ENCODE peak calls at places on chromosomes 1 and 21, in ten cellular contexts. L, S, F, R, M, C, P, W, K and I are unnamed samples.

GRCh38 chr1:28313710-28314510 is 14.9 kb upstream of the MED18 start:
- DNase-seq in L (no peak), C (peak; percentile 52), P (peak; percentile 82), S (no peak), M (no peak), K (no peak), R (no peak), W (peak; percentile 86), F (peak; percentile 46), I (no peak)

GRCh38 chr1:184028854-184029623 is 8.5 kb downstream of the COLGALT2 start:
- DNase-seq in L (no peak), R (no peak), F (no peak), P (no peak), W (peak; percentile 40), S (no peak), C (no peak), K (no peak), M (no peak), I (no peak)

GRCh38 chr1:187067160-187067559 is 238.4 kb downstream of the PLA2G4A start:
- DNase-seq in K (no peak), F (no peak), W (no peak), S (no peak), M (no peak), L (no peak), C (no peak), R (no peak), P (no peak), I (no peak)

GRCh38 chr1:201628490-201628889 is 89.6 kb downstream of the NAV1 start:
- DNase-seq in R (no peak), S (no peak), K (peak; percentile 54), C (no peak), M (peak; percentile 72), F (peak; percentile 39), P (no peak), W (no peak), L (no peak), I (no peak)

GRCh38 chr21:16908087-16908486 is 604.8 kb upstream of the CXADR start:
- DNase-seq in L (no peak), M (no peak), K (no peak), R (no peak), F (no peak), S (no peak), C (no peak), W (no peak), P (no peak), I (no peak)

GRCh38 chr1:219898375-219898774 is 30.0 kb downstream of the SLC30A10 start:
- DNase-seq in L (no peak), W (no peak), R (no peak), F (no peak), K (no peak), M (no peak), C (no peak), P (no peak), S (no peak), I (no peak)

GRCh38 chr1:234986750-234987414 is 141.8 kb downstream of the TOMM20 start:
- DNase-seq in S (no peak), R (no peak), L (no peak), K (no peak), P (no peak), W (no peak), C (peak; percentile 73), F (no peak), M (peak; percentile 52), I (no peak)

GRCh38 chr1:30704271-30704670 is 19.1 kb downstream of the MATN1 start:
- DNase-seq in F (peak; percentile 33), P (no peak), M (no peak), R (no peak), L (no peak), W (no peak), C (no peak), K (no peak), S (no peak), I (no peak)

GRCh38 chr1:182684128-182684828 is at the start of gene RGS8:
- DNase-seq in P (no peak), C (peak; percentile 65), W (no peak), R (no peak), F (no peak), K (no peak), L (no peak), S (no peak), M (peak; percentile 54), I (no peak)

GRCh38 chr1:211811848-211812247 is 18.7 kb downstream of the LPGAT1 start:
- DNase-seq in W (no peak), K (no peak), M (no peak), R (no peak), S (no peak), L (no peak), F (no peak), C (no peak), P (no peak), I (no peak)

GRCh38 chr1:165815725-165816124 is 11.7 kb upstream of the UCK2 start:
- DNase-seq in F (no peak), P (no peak), C (no peak), M (no peak), S (no peak), L (no peak), R (no peak), K (peak; percentile 11), W (no peak), I (no peak)

GRCh38 chr21:45258476-45258875 is 29.2 kb downstream of the POFUT2 start:
- DNase-seq in P (no peak), R (no peak), K (no peak), W (peak; percentile 8), L (no peak), M (no peak), C (peak; percentile 40), F (peak; percentile 12), S (peak; percentile 28), I (no peak)

GRCh38 chr1:22024485-22025367 is 23.3 kb downstream of the CELA3A start:
- DNase-seq in C (peak; percentile 86), W (peak; percentile 39), F (peak; percentile 72), L (no peak), K (peak; percentile 65), S (peak; percentile 79), P (peak; percentile 87), R (peak; percentile 94), M (peak; percentile 73), I (peak; percentile 89)

GRCh38 chr1:38728176-38728908 is 131.2 kb downstream of the RRAGC start:
- DNase-seq in S (peak; percentile 38), P (no peak), L (no peak), W (no peak), K (peak; percentile 55), C (peak; percentile 61), R (no peak), M (peak; percentile 8), F (peak; percentile 54), I (no peak)

GRCh38 chr1:12529640-12530174 is 88.3 kb downstream of the DHRS3 start:
- DNase-seq in R (no peak), C (no peak), K (no peak), P (peak; percentile 29), S (no peak), L (no peak), F (peak; percentile 77), W (no peak), M (no peak), I (no peak)

GRCh38 chr1:12530462-12531168 is 87.4 kb downstream of the DHRS3 start:
- DNase-seq in M (no peak), K (no peak), L (no peak), W (no peak), F (no peak), R (no peak), C (no peak), S (no peak), P (peak; percentile 28), I (no peak)

GRCh38 chr1:12525311-12526181 is 92.5 kb downstream of the DHRS3 start:
- DNase-seq in K (no peak), M (no peak), W (peak; percentile 86), F (peak; percentile 77), C (no peak), R (no peak), S (no peak), L (no peak), P (peak; percentile 68), I (no peak)

GRCh38 chr1:12528021-12528852 is 89.8 kb downstream of the DHRS3 start:
- DNase-seq in K (no peak), S (no peak), P (peak; percentile 90), R (no peak), M (no peak), F (peak; percentile 96), L (no peak), W (peak; percentile 96), C (no peak), I (no peak)

GRCh38 chr1:12527564-12527963 is 90.4 kb downstream of the DHRS3 start:
- DNase-seq in R (no peak), W (peak; percentile 76), L (no peak), C (no peak), F (no peak), S (no peak), M (no peak), K (no peak), P (peak; percentile 44), I (no peak)
- H3K4me1 ChIP-seq in R (no peaks in the 10 kb centered on the region), W (peaks cover 45% of the 10 kb centered on the region), L (no peaks in the 10 kb centered on the region), C (peaks cover 8% of the 10 kb centered on the region), F (peaks cover 14% of the 10 kb centered on the region), S (no peaks in the 10 kb centered on the region), M (no peaks in the 10 kb centered on the region), K (no peaks in the 10 kb centered on the region), P (no peaks in the 10 kb centered on the region), I (no peaks in the 10 kb centered on the region)

GRCh38 chr1:151461694-151462093 is 2.4 kb upstream of the POGZ start:
- DNase-seq in W (no peak), R (no peak), F (no peak), M (no peak), S (no peak), K (no peak), C (no peak), L (no peak), P (no peak), I (no peak)
- H3K4me1 ChIP-seq in W (peaks cover under 1% of the 10 kb centered on the region), R (peaks cover 12% of the 10 kb centered on the region), F (peaks cover 3% of the 10 kb centered on the region), M (no peaks in the 10 kb centered on the region), S (no peaks in the 10 kb centered on the region), K (peaks cover 8% of the 10 kb centered on the region), C (no peaks in the 10 kb centered on the region), L (peaks cover 10% of the 10 kb centered on the region), P (no peaks in the 10 kb centered on the region), I (peaks cover 12% of the 10 kb centered on the region)

GRCh38 chr1:206517784-206518183 is 10.5 kb downstream of the RASSF5 start:
- DNase-seq in F (no peak), M (peak; percentile 31), P (no peak), W (no peak), K (no peak), L (no peak), C (no peak), R (no peak), S (no peak), I (no peak)
- H3K4me1 ChIP-seq in F (no peaks in the 10 kb centered on the region), M (peaks cover 14% of the 10 kb centered on the region), P (no peaks in the 10 kb centered on the region), W (peaks cover 23% of the 10 kb centered on the region), K (no peaks in the 10 kb centered on the region), L (peaks cover 26% of the 10 kb centered on the region), C (no peaks in the 10 kb centered on the region), R (no peaks in the 10 kb centered on the region), S (no peaks in the 10 kb centered on the region), I (no peaks in the 10 kb centered on the region)

DNA sequence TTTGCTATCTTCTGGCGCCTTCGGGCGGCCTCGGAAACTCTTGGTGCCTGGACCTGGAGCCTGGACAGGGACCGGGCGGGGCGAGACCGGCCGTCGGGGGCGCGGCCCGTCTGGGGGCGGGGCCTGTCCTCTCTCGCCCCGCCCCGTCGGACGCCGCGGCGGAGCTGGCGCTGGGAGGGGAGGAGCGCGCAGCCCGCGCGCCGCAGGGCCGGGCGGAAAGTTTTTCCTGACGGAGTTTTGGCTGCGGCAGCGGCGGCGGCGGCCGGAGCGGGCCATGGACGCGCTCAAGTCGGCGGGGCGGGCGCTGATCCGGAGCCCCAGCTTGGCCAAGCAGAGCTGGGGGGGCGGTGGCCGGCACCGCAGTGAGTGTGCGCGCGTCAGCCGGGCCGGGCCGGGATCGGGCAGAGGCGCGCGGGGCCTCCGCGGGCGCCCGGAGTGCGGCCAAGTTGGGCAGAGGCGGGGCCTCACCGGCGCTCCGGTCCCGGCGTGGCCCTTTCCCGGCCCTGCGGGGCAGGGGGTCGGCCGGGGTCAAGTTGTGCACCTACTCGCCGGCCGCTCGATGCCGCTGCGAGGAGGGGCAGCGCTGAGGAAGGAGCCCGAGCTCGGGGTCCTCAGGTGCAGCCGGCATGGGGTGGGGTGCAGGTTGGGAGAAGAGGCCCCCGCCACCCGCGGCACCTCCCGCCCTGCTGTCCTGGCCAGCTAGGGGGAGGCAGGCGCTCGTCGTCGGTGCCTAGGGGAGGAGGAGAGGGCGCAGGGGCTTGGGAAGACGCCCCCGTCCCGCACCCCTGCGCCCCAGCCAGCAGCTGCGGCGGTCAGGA is at the start of gene LDLRAP1:
- DNase-seq in W (peak; percentile 85), F (peak; percentile 81), M (peak; percentile 90), S (peak; percentile 86), C (peak; percentile 91), P (peak; percentile 84), K (peak; percentile 69), L (no peak), R (peak; percentile 36), I (peak; percentile 63)
- H3K4me1 ChIP-seq in W (peaks cover 11% of the 10 kb centered on the region), F (peaks cover 8% of the 10 kb centered on the region), M (peaks cover 6% of the 10 kb centered on the region), S (peaks cover 3% of the 10 kb centered on the region), C (no peaks in the 10 kb centered on the region), P (peaks cover 7% of the 10 kb centered on the region), K (peaks cover 9% of the 10 kb centered on the region), L (peaks cover 12% of the 10 kb centered on the region), R (peaks cover 42% of the 10 kb centered on the region), I (peaks cover 39% of the 10 kb centered on the region)